ENCODE peak calls at places on chromosomes 1 and 21, in five cellular contexts. Y, L, G, S and Z are unnamed samples.

GRCh38 chr1:3459940-3460652 is 5.6 kb downstream of the ARHGEF16 start:
- DNase-seq in L (no peak), S (no peak), Y (no peak), G (peak; percentile 81), Z (no peak)

GRCh38 chr1:66000033-66000637 is 207.4 kb downstream of the PDE4B start:
- DNase-seq in Y (no peak), L (no peak), G (no peak), S (no peak), Z (no peak)

GRCh38 chr1:34500451-34500850 is 254.4 kb upstream of the GJB5 start:
- DNase-seq in G (peak; percentile 18), L (no peak), S (peak; percentile 27), Y (peak; percentile 1), Z (no peak)

GRCh38 chr1:183185941-183186490 is at the start of gene LAMC2:
- DNase-seq in G (peak; percentile 74), S (no peak), L (no peak), Y (peak; percentile 25), Z (no peak)

GRCh38 chr1:21082078-21082477 is 94.6 kb downstream of the EIF4G3 start:
- DNase-seq in Y (no peak), S (no peak), G (no peak), L (peak; percentile 80), Z (no peak)

GRCh38 chr1:172352435-172352834 is 68.0 kb upstream of the C1orf105 start:
- DNase-seq in G (no peak), Y (no peak), L (no peak), S (no peak), Z (no peak)

GRCh38 chr1:38915352-38915948 is 26.2 kb downstream of the RHBDL2 start:
- DNase-seq in S (no peak), L (no peak), G (no peak), Y (no peak), Z (no peak)

GRCh38 chr1:225933072-225933471 is 7.9 kb downstream of the LEFTY2 start:
- DNase-seq in G (no peak), L (no peak), S (no peak), Y (no peak), Z (no peak)

GRCh38 chr1:56494306-56494705 is 85.1 kb downstream of the PLPP3 start:
- DNase-seq in L (no peak), S (no peak), Y (no peak), G (no peak), Z (no peak)

GRCh38 chr1:151881479-151881878 is 27.8 kb downstream of the THEM4 start:
- DNase-seq in Y (no peak), S (no peak), L (no peak), G (no peak), Z (no peak)

GRCh38 chr1:14443164-14443787 is 155.2 kb upstream of the KAZN start:
- DNase-seq in G (no peak), L (peak; percentile 6), Y (no peak), S (no peak), Z (no peak)

GRCh38 chr1:205392650-205393049 is 29.2 kb downstream of the LEMD1 start:
- DNase-seq in Y (no peak), S (no peak), L (no peak), G (no peak), Z (no peak)

GRCh38 chr1:24720152-24720551 is 25.1 kb upstream of the CLIC4 start:
- DNase-seq in S (no peak), Y (peak; percentile 98), G (peak; percentile 55), L (peak; percentile 68), Z (no peak)

GRCh38 chr1:177812650-177813049 is 157.2 kb downstream of the SEC16B start:
- DNase-seq in L (no peak), G (no peak), S (no peak), Y (no peak), Z (no peak)

GRCh38 chr1:6774381-6774780 is 10.9 kb upstream of the CAMTA1 start:
- DNase-seq in G (no peak), S (no peak), L (no peak), Y (no peak), Z (no peak)

GRCh38 chr1:224245188-224245587 is 62.1 kb downstream of the DEGS1 start:
- DNase-seq in L (peak; percentile 35), G (peak; percentile 27), Y (peak; percentile 66), S (peak; percentile 47), Z (no peak)

GRCh38 chr1:30749691-30750583 is 7.6 kb downstream of the LAPTM5 start:
- DNase-seq in S (peak; percentile 91), Y (no peak), L (no peak), G (no peak), Z (no peak)

GRCh38 chr1:228765543-228765942 is 30.3 kb downstream of the RHOU start:
- DNase-seq in Y (no peak), S (peak; percentile 34), L (no peak), G (peak; percentile 72), Z (no peak)

GRCh38 chr1:230144765-230145504 is 77.9 kb downstream of the GALNT2 start:
- DNase-seq in S (no peak), Y (no peak), L (no peak), G (no peak), Z (no peak)

GRCh38 chr1:42348498-42348897 is 13.5 kb upstream of the FOXJ3 start:
- DNase-seq in G (no peak), Y (no peak), L (no peak), S (no peak), Z (no peak)

GRCh38 chr1:43317817-43318471 is 17.2 kb downstream of the TIE1 start:
- DNase-seq in G (no peak), Y (no peak), S (no peak), L (no peak), Z (no peak)

GRCh38 chr1:116286541-116286971 is 86.5 kb upstream of the ATP1A1 start:
- DNase-seq in G (no peak), L (peak; percentile 92), Y (peak; percentile 19), S (peak; percentile 23), Z (no peak)

GRCh38 chr1:52669696-52670095 is 28.5 kb downstream of the COA7 start:
- DNase-seq in L (no peak), S (no peak), G (no peak), Y (peak; percentile 47), Z (no peak)

GRCh38 chr1:234559152-234559916 is 50.6 kb downstream of the IRF2BP2 start:
- DNase-seq in S (no peak), Y (no peak), G (no peak), L (no peak), Z (no peak)

GRCh38 chr1:89872567-89872966 is 51.7 kb downstream of the LRRC8D start:
- DNase-seq in L (no peak), G (no peak), S (no peak), Y (no peak), Z (no peak)

DNA sequence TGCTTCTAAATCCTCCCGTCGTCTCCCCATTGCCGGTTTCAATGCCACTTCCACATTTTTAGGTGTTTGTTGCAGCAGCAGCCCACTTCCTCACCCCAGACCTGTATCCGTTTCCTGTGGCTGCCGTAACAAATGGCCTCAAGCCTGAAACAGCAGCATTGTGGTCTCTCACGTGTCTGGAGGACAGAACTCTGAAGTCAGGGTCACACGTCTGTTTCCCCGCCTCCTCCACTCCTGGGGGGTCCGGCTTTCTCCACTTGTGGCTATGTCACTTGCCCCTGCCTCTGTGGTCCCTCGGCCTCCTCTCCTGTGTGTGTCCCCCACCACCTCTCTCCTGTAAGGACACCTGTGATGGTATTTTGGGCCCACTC is 21.8 kb downstream of the TRPM2 start:
- DNase-seq in L (no peak), S (peak; percentile 47), G (peak; percentile 25), Y (no peak), Z (no peak)
- TF ChIP-seq CTCF in L (no peak), S (no peak), G (no peak), Y (no peak), Z (no peak)

DNA sequence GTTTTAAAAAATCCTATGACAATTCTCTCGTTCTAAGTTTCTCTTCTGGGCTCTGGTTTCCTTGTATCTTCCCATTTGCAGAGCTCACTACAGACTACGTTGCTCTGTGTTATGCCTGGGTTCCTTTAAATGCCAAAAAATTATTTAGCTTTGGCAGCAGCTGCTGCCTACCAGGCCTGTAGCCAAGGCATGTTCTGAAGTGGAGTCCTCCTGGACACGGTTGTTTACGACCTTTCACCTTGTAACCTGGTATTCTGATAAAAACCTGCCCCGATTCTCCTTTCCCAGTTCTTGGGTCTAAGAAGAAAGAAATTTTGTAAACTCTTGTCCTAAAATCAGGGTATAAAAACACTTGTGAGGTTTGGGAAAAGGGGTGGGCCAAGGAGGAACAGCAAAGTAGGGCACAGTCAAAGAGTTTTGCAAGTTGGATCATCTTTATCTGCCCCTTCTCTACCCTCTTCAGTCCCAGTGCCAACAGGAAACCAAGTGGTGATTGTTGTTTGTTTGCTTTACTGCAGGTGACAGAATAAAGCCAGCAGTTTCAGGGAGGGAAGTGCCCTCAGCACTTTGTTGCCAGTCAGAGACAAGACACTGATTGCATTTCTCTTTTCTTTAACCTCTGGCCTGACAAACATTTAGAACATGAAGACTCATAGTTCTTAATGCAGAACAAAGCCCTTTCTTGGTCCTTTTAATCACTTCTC is 3.1 kb upstream of the TXNIP start:
- DNase-seq in Y (peak; percentile 63), S (peak; percentile 18), G (peak; percentile 77), L (no peak), Z (peak; percentile 89)
- H3K4me3 ChIP-seq in Y (no peak overlapping the region), S (no peak overlapping the region), G (no peak overlapping the region), L (no peak overlapping the region), Z (peak overlapping the region; percentile 18)

DNA sequence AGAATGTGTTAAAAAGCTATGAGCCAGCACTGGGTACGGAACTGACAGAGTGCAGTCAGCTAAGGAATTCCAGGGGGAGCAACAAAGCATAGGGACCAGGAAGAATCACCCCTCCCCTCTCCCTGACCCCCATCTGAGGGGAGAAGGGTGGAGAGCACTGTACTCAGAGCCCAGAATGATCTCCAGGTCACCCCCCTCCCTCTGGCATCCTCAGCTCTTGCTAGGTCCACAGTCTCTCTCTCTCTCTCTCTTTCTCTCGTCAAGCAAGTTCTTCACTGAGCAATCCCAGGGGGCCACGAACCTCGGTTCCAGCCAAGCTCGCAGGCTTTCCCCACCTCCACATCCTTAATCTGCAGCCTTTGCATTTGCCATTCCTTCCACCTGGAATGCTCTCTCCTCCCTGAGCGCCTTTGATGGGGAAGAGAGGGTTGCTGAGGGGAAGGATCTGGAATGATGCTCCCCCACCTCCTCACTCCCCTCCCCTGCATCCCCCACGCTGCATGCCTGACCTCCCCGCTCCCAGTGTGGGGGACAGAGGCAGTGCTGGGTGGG is 6.7 kb upstream of the WASF2 start:
- DNase-seq in Y (peak; percentile 78), G (no peak), L (no peak), S (no peak), Z (no peak)
- TF ChIP-seq CTCF in Y (peak; percentile 26), G (no peak), L (no peak), S (no peak), Z (no peak)

GRCh38 chr1:167330601-167331293 is 110.1 kb downstream of the POU2F1 start:
- DNase-seq in L (no peak), S (peak; percentile 51), G (no peak), Y (no peak), Z (no peak)

GRCh38 chr1:167331650-167332049 is 111.0 kb downstream of the POU2F1 start:
- DNase-seq in L (no peak), G (no peak), Y (no peak), S (no peak), Z (no peak)

GRCh38 chr1:167333114-167333513 is 112.4 kb downstream of the POU2F1 start:
- DNase-seq in S (peak; percentile 43), Y (no peak), L (no peak), G (no peak), Z (no peak)

GRCh38 chr1:167333703-167334102 is 113.0 kb downstream of the POU2F1 start:
- DNase-seq in L (no peak), G (no peak), S (no peak), Y (no peak), Z (no peak)

DNA sequence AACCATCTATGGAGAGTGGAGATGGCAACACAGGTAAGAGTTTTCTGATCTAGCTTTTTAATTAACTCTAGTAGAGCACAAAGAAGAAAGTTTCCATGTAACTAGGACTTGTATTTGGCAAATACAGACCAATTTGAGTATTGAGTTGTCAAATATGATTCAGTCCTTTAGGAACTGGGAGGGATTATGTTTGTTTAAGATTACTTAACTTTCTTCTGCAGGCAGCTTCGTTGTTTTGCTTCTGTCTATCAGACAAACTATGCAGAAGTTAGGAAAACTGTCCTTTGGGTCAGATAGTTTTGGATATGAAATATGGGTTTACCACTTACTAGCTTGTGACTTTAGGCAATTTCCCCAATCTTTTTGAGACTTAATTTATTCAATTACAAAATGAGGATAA is 111.8 kb downstream of the POU2F1 start:
- DNase-seq in L (no peak), Y (peak; percentile 37), G (no peak), S (no peak), Z (no peak)
- H3K4me3 ChIP-seq in L (no peak overlapping the region), Y (no peak overlapping the region), G (no peak overlapping the region), S (peak overlapping the region; percentile 59), Z (no peak overlapping the region)